ENCODE peak calls at places on chromosomes 4 and X, in nine cellular contexts. X is NB4, M is ovary, V is upper lobe of left lung, P is transverse colon, D is lower leg skin, W is stomach, G is sigmoid colon, C is H54. Z is an unnamed sample.

GRCh38 chr4:36054750-36055467 is 189.4 kb downstream of the ARAP2 start:
- DNase-seq in W (no peak), P (no peak), V (no peak), C (no peak), X (no peak), M (no peak), G (no peak), D (no peak), Z (no peak)

GRCh38 chr4:125388653-125389052 is 73.9 kb downstream of the FAT4 start:
- DNase-seq in X (no peak), P (no peak), W (no peak), C (no peak), M (no peak), G (no peak), V (no peak), D (no peak), Z (no peak)

GRCh38 chr4:38170800-38171199 is 210.6 kb downstream of the PTTG2 start:
- DNase-seq in M (no peak), X (no peak), P (no peak), C (no peak), G (no peak), V (no peak), D (no peak), W (no peak), Z (no peak)

GRCh38 chrX:87621697-87622096 is 104.1 kb downstream of the KLHL4 start:
- DNase-seq in D (no peak), X (no peak), C (no peak), P (no peak), M (no peak), G (no peak), V (no peak), W (no peak), Z (no peak)

GRCh38 chr4:7734651-7735260 is 204.9 kb downstream of the AFAP1 start:
- DNase-seq in D (no peak), M (no peak), P (no peak), G (no peak), V (peak; percentile 62), X (no peak), W (no peak), C (no peak), Z (no peak)

GRCh38 chr4:142549726-142550463 is 296.2 kb downstream of the INPP4B start:
- DNase-seq in M (no peak), P (no peak), X (no peak), D (no peak), C (peak; percentile 16), V (no peak), G (no peak), W (no peak), Z (no peak)

GRCh38 chr4:75895744-75896314 is 6.4 kb downstream of the PPEF2 start:
- DNase-seq in P (no peak), C (no peak), M (no peak), V (no peak), D (no peak), G (no peak), W (no peak), X (peak; percentile 56), Z (no peak)

GRCh38 chrX:74382613-74383012 is 38.7 kb upstream of the SLC16A2 start:
- DNase-seq in W (peak; percentile 74), G (peak; percentile 72), D (peak; percentile 34), P (peak; percentile 70), C (peak; percentile 19), X (peak; percentile 75), V (peak; percentile 81), M (peak; percentile 45), Z (peak; percentile 39)

GRCh38 chr4:2712261-2712842 is 43.8 kb downstream of the TNIP2 start:
- DNase-seq in V (no peak), C (no peak), W (no peak), D (no peak), G (peak; percentile 33), M (peak; percentile 19), P (no peak), X (peak; percentile 60), Z (no peak)

GRCh38 chrX:153592966-153593688 is 5.8 kb downstream of the CCNQ start:
- DNase-seq in D (no peak), C (no peak), X (no peak), P (no peak), G (no peak), M (no peak), V (no peak), W (no peak), Z (no peak)

GRCh38 chr4:146437778-146438177 is 84.0 kb downstream of the SLC10A7 start:
- DNase-seq in G (no peak), M (no peak), P (no peak), V (no peak), X (no peak), W (no peak), C (no peak), D (no peak), Z (no peak)

GRCh38 chrX:12672362-12673106 is 118.7 kb upstream of the PRPS2 start:
- DNase-seq in V (no peak), C (no peak), P (no peak), G (no peak), W (no peak), X (no peak), M (no peak), D (no peak), Z (no peak)

GRCh38 chr4:3422241-3422801 is 19.4 kb upstream of the HGFAC start:
- DNase-seq in W (no peak), D (no peak), X (no peak), M (no peak), G (no peak), V (no peak), P (no peak), C (no peak), Z (no peak)

GRCh38 chr4:37837446-37837845 is 11.0 kb downstream of the PGM2 start:
- DNase-seq in M (no peak), C (peak; percentile 24), X (peak; percentile 76), P (no peak), D (no peak), G (no peak), V (no peak), W (no peak), Z (no peak)

GRCh38 chr4:40840985-40841571 is 91.3 kb downstream of the NSUN7 start:
- DNase-seq in C (peak; percentile 67), X (peak; percentile 86), D (peak; percentile 60), G (peak; percentile 66), P (peak; percentile 79), W (peak; percentile 74), M (peak; percentile 67), V (peak; percentile 84), Z (peak; percentile 37)

GRCh38 chr4:67393699-67394281 is 151.5 kb downstream of the CENPC start:
- DNase-seq in V (no peak), X (peak; percentile 55), P (no peak), D (no peak), W (no peak), C (no peak), M (no peak), G (no peak), Z (no peak)

GRCh38 chrX:72714471-72714916 is 388 bp upstream of the PHKA1 start:
- DNase-seq in D (peak; percentile 18), G (peak; percentile 89), W (peak; percentile 68), C (no peak), X (peak; percentile 58), P (peak; percentile 54), V (peak; percentile 63), M (peak; percentile 83), Z (peak; percentile 57)
- TF ChIP-seq POLR2A in D (no peak), G (no peak), W (no peak), C (no peak), X (no peak), P (no peak), V (no peak), M (no peak), Z (no peak)

GRCh38 chrX:115560978-115561604 is at the start of gene PLS3:
- DNase-seq in P (peak; percentile 72), W (peak; percentile 76), G (peak; percentile 92), C (peak; percentile 61), M (peak; percentile 89), V (peak; percentile 84), D (peak; percentile 60), X (no peak), Z (peak; percentile 89)
- TF ChIP-seq POLR2A in P (peak; percentile 33), W (no peak), G (peak; percentile 63), C (peak; percentile 80), M (peak; percentile 51), V (no peak), D (no peak), X (no peak), Z (peak; percentile 74)

GRCh38 chr4:165627548-165627947 is 245.5 kb upstream of the TLL1 start:
- DNase-seq in M (no peak), V (no peak), P (no peak), D (no peak), C (no peak), G (no peak), X (no peak), W (no peak), Z (no peak)

GRCh38 chr4:165625281-165625680 is 246.5 kb downstream of the CPE start:
- DNase-seq in P (no peak), C (no peak), M (no peak), G (no peak), X (no peak), W (no peak), V (no peak), D (no peak), Z (no peak)

GRCh38 chr4:165628572-165628971 is 244.5 kb upstream of the TLL1 start:
- DNase-seq in X (no peak), V (no peak), P (no peak), C (no peak), D (no peak), M (no peak), W (no peak), G (no peak), Z (no peak)

GRCh38 chr4:165626316-165626715 is 246.7 kb upstream of the TLL1 start:
- DNase-seq in C (no peak), X (no peak), V (no peak), M (no peak), D (no peak), W (no peak), P (no peak), G (no peak), Z (no peak)

GRCh38 chr4:165627128-165627527 is 245.9 kb upstream of the TLL1 start:
- DNase-seq in W (no peak), G (no peak), X (no peak), V (no peak), M (no peak), D (no peak), C (no peak), P (no peak), Z (no peak)
- TF ChIP-seq POLR2A in W (no peak), G (no peak), X (no peak), V (no peak), M (no peak), D (no peak), C (no peak), P (no peak), Z (no peak)

GRCh38 chr4:185697488-185697887 is 114.5 kb downstream of the SORBS2 start:
- DNase-seq in G (no peak), X (no peak), W (no peak), C (no peak), V (no peak), P (no peak), M (no peak), D (no peak), Z (no peak)

GRCh38 chr4:185695743-185696142 is 116.3 kb downstream of the SORBS2 start:
- DNase-seq in P (no peak), D (no peak), G (no peak), X (no peak), V (no peak), C (no peak), M (no peak), W (no peak), Z (no peak)

GRCh38 chr4:185689407-185689806 is 122.6 kb downstream of the SORBS2 start:
- DNase-seq in D (no peak), P (no peak), W (no peak), C (no peak), M (no peak), G (no peak), X (no peak), V (no peak), Z (no peak)

GRCh38 chr4:185693548-185694215 is 118.3 kb downstream of the SORBS2 start:
- DNase-seq in V (no peak), W (no peak), C (no peak), P (no peak), M (no peak), D (no peak), G (no peak), X (no peak), Z (no peak)
- TF ChIP-seq POLR2A in V (no peak), W (no peak), C (no peak), P (no peak), M (no peak), D (no peak), G (no peak), X (no peak), Z (no peak)

Z was measured in uterus.